ENCODE peak calls at places on chromosomes 3 and 15, in eight cellular contexts. Q, K, D, X, T, N, F and U are unnamed samples.
A peak's percentile ranks its signal among the peaks of the same experiment; 100 is the strongest.

GRCh38 chr3:39133822-39134221 is 19.6 kb downstream of the CSRNP1 start:
- DNase-seq in T (no peak), N (no peak), D (no peak), Q (no peak), F (no peak), K (no peak), X (no peak), U (no peak)

GRCh38 chr3:71724584-71725278 is 471 bp downstream of the EIF4E3 start:
- DNase-seq in T (peak; percentile 50), F (peak; percentile 47), D (no peak), K (peak; percentile 11), N (no peak), Q (no peak), X (no peak), U (no peak)

GRCh38 chr3:147305533-147306241 is 100.7 kb downstream of the ZIC4 start:
- DNase-seq in X (peak; percentile 7), N (peak; percentile 65), K (no peak), D (peak; percentile 76), Q (peak; percentile 63), F (no peak), T (no peak), U (peak; percentile 23)

GRCh38 chr15:91268510-91268909 is 168.5 kb downstream of the SV2B start:
- DNase-seq in X (no peak), F (peak; percentile 10), N (no peak), D (no peak), Q (no peak), K (no peak), T (no peak), U (no peak)

GRCh38 chr3:43766672-43767465 is 76.1 kb downstream of the ABHD5 start:
- DNase-seq in D (peak; percentile 77), T (no peak), K (no peak), Q (peak; percentile 84), X (peak; percentile 30), N (peak; percentile 46), F (no peak), U (no peak)

GRCh38 chr3:21486381-21486935 is 264.6 kb downstream of the ZNF385D start:
- DNase-seq in K (no peak), T (no peak), Q (peak; percentile 67), F (no peak), X (no peak), D (peak; percentile 13), N (no peak), U (no peak)

GRCh38 chr3:195236801-195237570 is 34.0 kb downstream of the XXYLT1 start:
- DNase-seq in X (no peak), F (no peak), N (no peak), T (no peak), D (no peak), Q (no peak), K (no peak), U (no peak)

GRCh38 chr3:142353571-142353970 is 94.3 kb downstream of the XRN1 start:
- DNase-seq in F (no peak), Q (peak; percentile 60), D (peak; percentile 29), X (peak; percentile 17), K (no peak), N (peak; percentile 39), T (no peak), U (no peak)

GRCh38 chr3:181554233-181554765 is 157.4 kb upstream of the SOX2 start:
- DNase-seq in F (no peak), Q (no peak), D (no peak), K (no peak), X (no peak), T (no peak), N (no peak), U (no peak)

GRCh38 chr3:193554790-193555189 is at the start of gene ATP13A4:
- DNase-seq in F (no peak), Q (no peak), D (no peak), N (no peak), X (no peak), T (no peak), K (no peak), U (no peak)

GRCh38 chr3:139523718-139524117 is 15.8 kb downstream of the RBP1 start:
- DNase-seq in K (no peak), Q (no peak), F (no peak), N (no peak), X (no peak), T (no peak), D (no peak), U (no peak)

GRCh38 chr3:143973352-143974021 is 1.9 kb downstream of the DIPK2A start:
- DNase-seq in Q (peak; percentile 42), T (no peak), F (no peak), K (no peak), X (peak; percentile 35), N (peak; percentile 45), D (peak; percentile 16), U (no peak)

GRCh38 chr15:34341922-34342736 is 807 bp downstream of the NOP10 start:
- DNase-seq in N (no peak), K (no peak), F (no peak), Q (no peak), D (no peak), T (no peak), X (no peak), U (no peak)

GRCh38 chr3:142886938-142887337 is 1.9 kb downstream of the PCOLCE2 start:
- DNase-seq in N (peak; percentile 66), K (no peak), D (peak; percentile 50), T (no peak), X (peak; percentile 56), F (no peak), Q (peak; percentile 87), U (peak; percentile 54)

GRCh38 chr3:52198643-52199608 is 966 bp downstream of the ALAS1 start:
- DNase-seq in T (no peak), D (no peak), N (no peak), K (no peak), Q (no peak), X (no peak), F (no peak), U (no peak)

GRCh38 chr3:81920805-81921204 is 159.4 kb upstream of the GBE1 start:
- DNase-seq in Q (no peak), X (peak; percentile 65), T (no peak), K (no peak), N (peak; percentile 22), F (no peak), D (no peak), U (peak; percentile 10)

GRCh38 chr3:43866529-43867353 is 176.0 kb downstream of the ABHD5 start:
- DNase-seq in T (no peak), Q (peak; percentile 91), D (peak; percentile 86), X (peak; percentile 52), K (no peak), F (no peak), N (peak; percentile 91), U (peak; percentile 95)

GRCh38 chr3:82194870-82195269 is 433.4 kb upstream of the GBE1 start:
- DNase-seq in Q (no peak), F (no peak), X (no peak), N (no peak), K (no peak), D (no peak), T (no peak), U (no peak)

GRCh38 chr3:129121016-129121791 is 400 bp downstream of the RAB43 start:
- DNase-seq in Q (peak; percentile 41), N (peak; percentile 56), X (peak; percentile 42), F (peak; percentile 77), T (peak; percentile 69), K (no peak), D (peak; percentile 26), U (no peak)

GRCh38 chr3:190345027-190345821 is 23.0 kb upstream of the CLDN1 start:
- DNase-seq in N (peak; percentile 96), K (no peak), F (no peak), X (peak; percentile 98), Q (peak; percentile 97), T (no peak), D (peak; percentile 97), U (peak; percentile 78)
- H3K4me3 ChIP-seq in N (peak overlapping the region; percentile 2), K (no peak overlapping the region), F (no peak overlapping the region), X (peak overlapping the region; percentile 4), Q (no peak overlapping the region), T (no peak overlapping the region), D (peak overlapping the region; percentile 27), U (no peak overlapping the region)

GRCh38 chr15:84715442-84716035 is 400 bp downstream of the SEC11A start:
- DNase-seq in T (peak; percentile 25), Q (peak; percentile 56), F (no peak), X (peak; percentile 28), K (peak; percentile 7), N (peak; percentile 44), D (peak; percentile 28), U (no peak)
- H3K4me3 ChIP-seq in T (peak overlapping the region; percentile 99), Q (peak overlapping the region; percentile 76), F (peak overlapping the region; percentile 100), X (peak overlapping the region; percentile 95), K (peak overlapping the region; percentile 94), N (peak overlapping the region; percentile 97), D (peak overlapping the region; percentile 88), U (peak overlapping the region; percentile 91)

GRCh38 chr3:37319784-37320183 is 145.4 kb upstream of the LRRFIP2 start:
- DNase-seq in F (no peak), D (no peak), K (no peak), T (no peak), N (no peak), X (no peak), Q (peak; percentile 43), U (no peak)

GRCh38 chr3:37309945-37310665 is 135.7 kb upstream of the LRRFIP2 start:
- DNase-seq in X (no peak), D (no peak), T (no peak), Q (no peak), N (no peak), K (no peak), F (no peak), U (no peak)

GRCh38 chr3:37320276-37320675 is 145.9 kb upstream of the LRRFIP2 start:
- DNase-seq in Q (no peak), X (no peak), K (no peak), T (no peak), F (peak; percentile 42), N (no peak), D (no peak), U (no peak)

GRCh38 chr3:37310666-37311050 is 136.3 kb upstream of the LRRFIP2 start:
- DNase-seq in X (peak; percentile 64), T (no peak), N (peak; percentile 9), K (no peak), D (peak; percentile 68), F (no peak), Q (peak; percentile 49), U (no peak)

DNA sequence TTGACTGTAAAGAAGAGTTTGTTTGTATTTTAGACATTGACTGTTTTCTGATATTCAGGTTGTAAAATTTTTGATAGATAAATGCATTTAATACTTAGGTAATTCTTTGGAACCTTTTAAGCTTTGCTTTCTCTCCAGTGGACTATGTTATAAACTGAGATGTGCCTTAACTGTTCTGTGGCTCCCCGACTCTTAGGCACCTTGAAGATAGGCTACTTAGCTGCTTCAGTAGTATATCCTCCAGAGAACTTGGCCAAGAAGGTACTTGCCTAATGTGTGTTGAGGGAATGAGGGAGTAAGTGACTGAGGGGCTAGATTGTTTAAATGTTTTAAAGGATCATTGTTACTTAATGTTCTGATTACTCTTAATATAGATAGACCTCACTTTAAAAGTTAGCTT is 141.3 kb upstream of the LRRFIP2 start:
- DNase-seq in K (no peak), T (no peak), D (no peak), F (no peak), X (no peak), Q (no peak), N (no peak), U (no peak)
- H3K4me3 ChIP-seq in K (no peak overlapping the region), T (no peak overlapping the region), D (no peak overlapping the region), F (no peak overlapping the region), X (no peak overlapping the region), Q (no peak overlapping the region), N (no peak overlapping the region), U (no peak overlapping the region)

DNA sequence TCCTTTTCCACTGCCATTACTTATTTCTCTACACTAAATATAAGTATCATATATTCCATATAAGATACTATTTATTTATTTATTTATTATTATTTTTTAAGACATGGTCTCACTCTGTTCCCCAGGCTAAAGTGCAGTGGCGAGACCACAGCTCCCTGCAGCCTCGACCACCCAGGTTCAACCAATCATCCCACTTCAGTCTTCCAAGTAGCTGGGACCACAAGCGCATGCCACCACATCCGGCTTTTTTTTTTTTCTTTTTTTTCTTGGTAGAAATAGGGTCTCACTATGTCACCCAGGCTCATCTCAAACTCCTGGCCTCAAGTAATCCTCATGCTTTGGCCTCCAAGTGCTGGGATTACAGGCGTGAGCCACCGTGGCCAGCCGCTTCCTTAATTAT is 56.6 kb downstream of the TP53BP1 start:
- DNase-seq in N (no peak), Q (no peak), D (no peak), K (no peak), T (no peak), X (no peak), F (no peak), U (no peak)
- H3K4me3 ChIP-seq in N (no peak overlapping the region), Q (no peak overlapping the region), D (no peak overlapping the region), K (no peak overlapping the region), T (no peak overlapping the region), X (no peak overlapping the region), F (no peak overlapping the region), U (no peak overlapping the region)